ENCODE peak calls at places on chromosomes 16 and 17, in seven cellular contexts. P, F, S, Q, G, U and I are unnamed samples.
A peak's percentile ranks its signal among the peaks of the same experiment; 100 is the strongest.

GRCh38 chr16:22938647-22939046 is 124.7 kb downstream of the HS3ST2 start:
- DNase-seq in P (no peak), F (no peak), S (no peak), Q (no peak), G (no peak), U (no peak), I (no peak)

GRCh38 chr16:4053663-4054479 is 62.4 kb downstream of the ADCY9 start:
- DNase-seq in P (peak; percentile 12), F (no peak), S (no peak), Q (no peak), G (no peak), U (no peak), I (peak; percentile 17)

GRCh38 chr16:87076950-87077749 is 240.0 kb downstream of the C16orf95 start:
- DNase-seq in P (peak; percentile 94), F (peak; percentile 63), S (peak; percentile 38), Q (peak; percentile 65), G (peak; percentile 60), U (no peak), I (no peak)

GRCh38 chr17:57051886-57052342 is 33.1 kb upstream of the AKAP1 start:
- DNase-seq in P (no peak), F (no peak), S (no peak), Q (no peak), G (no peak), U (no peak), I (no peak)

GRCh38 chr17:35103271-35103670 is 16.4 kb downstream of the RAD51D start:
- DNase-seq in P (no peak), F (no peak), S (no peak), Q (no peak), G (no peak), U (no peak), I (no peak)

GRCh38 chr17:40019140-40019991 is 4.1 kb downstream of the CSF3 start:
- DNase-seq in P (no peak), F (no peak), S (peak; percentile 42), Q (no peak), G (no peak), U (no peak), I (no peak)

GRCh38 chr17:68198931-68199836 is 48.7 kb upstream of the AMZ2 start:
- DNase-seq in P (no peak), F (no peak), S (peak; percentile 72), Q (no peak), G (no peak), U (no peak), I (no peak)

GRCh38 chr17:33725675-33726271 is 432.7 kb upstream of the ASIC2 start:
- DNase-seq in P (no peak), F (peak; percentile 24), S (peak; percentile 70), Q (peak; percentile 36), G (peak; percentile 66), U (no peak), I (peak; percentile 48)

GRCh38 chr16:87420401-87421368 is 28.5 kb downstream of the MAP1LC3B start:
- DNase-seq in P (no peak), F (no peak), S (no peak), Q (no peak), G (peak; percentile 23), U (no peak), I (peak; percentile 52)

GRCh38 chr16:50025544-50025931 is 513 bp downstream of the CNEP1R1 start:
- DNase-seq in P (no peak), F (peak; percentile 23), S (no peak), Q (no peak), G (peak; percentile 36), U (no peak), I (no peak)

GRCh38 chr17:17900615-17901520 is 64.1 kb upstream of the SREBF1 start:
- DNase-seq in P (peak; percentile 78), F (peak; percentile 96), S (peak; percentile 77), Q (no peak), G (no peak), U (no peak), I (no peak)

GRCh38 chr16:8798535-8799157 is 1.0 kb downstream of the PMM2 start:
- DNase-seq in P (no peak), F (no peak), S (no peak), Q (no peak), G (no peak), U (no peak), I (no peak)

GRCh38 chr17:66310528-66311148 is 8.2 kb downstream of the PRKCA start:
- DNase-seq in P (no peak), F (no peak), S (no peak), Q (no peak), G (peak; percentile 19), U (no peak), I (no peak)

GRCh38 chr17:29613371-29613837 is 9.3 kb downstream of the CORO6 start:
- DNase-seq in P (no peak), F (peak; percentile 77), S (peak; percentile 35), Q (no peak), G (no peak), U (no peak), I (no peak)

GRCh38 chr16:54106078-54106477 is 180.5 kb downstream of the IRX3 start:
- DNase-seq in P (no peak), F (peak; percentile 23), S (no peak), Q (no peak), G (no peak), U (no peak), I (no peak)

GRCh38 chr17:57572062-57572461 is 173.0 kb downstream of the CCDC182 start:
- DNase-seq in P (no peak), F (no peak), S (no peak), Q (no peak), G (no peak), U (no peak), I (no peak)

GRCh38 chr16:1444730-1445517 is 568 bp upstream of the CCDC154 start:
- DNase-seq in P (no peak), F (no peak), S (no peak), Q (no peak), G (no peak), U (no peak), I (no peak)

GRCh38 chr17:69414408-69415274 is at the start of gene MAP2K6:
- DNase-seq in P (no peak), F (peak; percentile 77), S (peak; percentile 79), Q (peak; percentile 46), G (peak; percentile 38), U (peak; percentile 60), I (peak; percentile 78)

GRCh38 chr17:64502809-64503208 is 3.3 kb downstream of the DDX5 start:
- DNase-seq in P (no peak), F (no peak), S (no peak), Q (no peak), G (no peak), U (no peak), I (no peak)

GRCh38 chr17:43979671-43980070 is 24.8 kb upstream of the NAGS start:
- DNase-seq in P (no peak), F (no peak), S (no peak), Q (no peak), G (no peak), U (no peak), I (no peak)

GRCh38 chr16:16029431-16030011 is 80.1 kb downstream of the ABCC1 start:
- DNase-seq in P (no peak), F (no peak), S (no peak), Q (no peak), G (no peak), U (no peak), I (no peak)

GRCh38 chr16:19858006-19858653 is 26.5 kb downstream of the GPRC5B start:
- DNase-seq in P (no peak), F (no peak), S (no peak), Q (no peak), G (no peak), U (no peak), I (no peak)

GRCh38 chr16:13068912-13069583 is 167.7 kb downstream of the SHISA9 start:
- DNase-seq in P (no peak), F (no peak), S (no peak), Q (no peak), G (no peak), U (no peak), I (no peak)

GRCh38 chr17:45994228-45994627 is 4.8 kb upstream of the STH start:
- DNase-seq in P (no peak), F (no peak), S (no peak), Q (no peak), G (no peak), U (no peak), I (no peak)

GRCh38 chr17:48441231-48441711 is 11.3 kb upstream of the SKAP1 start:
- DNase-seq in P (no peak), F (no peak), S (no peak), Q (no peak), G (no peak), U (peak; percentile 96), I (no peak)

GRCh38 chr16:88578446-88579313 is 8.5 kb downstream of the ZC3H18 start:
- DNase-seq in P (no peak), F (no peak), S (no peak), Q (no peak), G (no peak), U (no peak), I (no peak)

GRCh38 chr16:88897696-88898425 is 31.4 kb upstream of the PABPN1L start:
- DNase-seq in P (no peak), F (no peak), S (no peak), Q (no peak), G (no peak), U (no peak), I (no peak)

DNA sequence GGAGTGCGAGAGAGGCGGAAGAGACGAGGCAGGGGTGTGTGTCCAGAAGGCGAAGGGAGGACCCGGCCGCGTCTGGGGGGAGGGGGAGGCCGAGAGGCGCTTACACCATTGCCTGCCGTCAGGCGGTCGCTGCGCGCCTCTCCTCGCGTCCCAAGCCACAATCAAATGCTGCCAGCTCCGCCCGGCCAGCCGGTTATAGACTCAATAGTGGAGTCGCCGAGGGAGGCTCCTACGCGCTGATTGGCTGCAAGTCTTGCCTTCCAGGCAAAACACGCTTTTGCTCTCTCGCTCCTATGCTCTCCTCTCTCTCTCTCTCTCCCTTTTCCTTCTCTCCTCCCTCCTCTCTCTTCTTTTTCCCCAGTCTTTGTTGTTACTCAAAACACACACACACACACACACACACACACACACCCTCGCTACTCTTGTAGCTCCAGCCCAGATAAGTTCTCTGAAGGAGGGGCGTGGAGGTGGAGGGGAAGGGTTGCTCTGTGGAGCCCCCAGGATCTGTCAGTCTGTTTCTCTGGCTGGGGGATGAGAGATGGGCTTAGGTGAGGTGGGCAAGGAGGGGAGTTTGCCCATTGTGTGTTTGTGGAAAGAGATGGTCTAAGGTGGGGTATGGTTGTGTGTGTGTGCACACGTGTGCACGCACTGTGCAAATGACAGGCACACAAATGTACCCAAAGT is at the start of gene DLX3:
- DNase-seq in P (no peak), F (no peak), S (peak; percentile 81), Q (peak; percentile 65), G (peak; percentile 13), U (no peak), I (peak; percentile 97)
- TF ChIP-seq JUND in P (no peak), F (no peak), S (no peak), Q (no peak), G (no peak), U (no peak), I (no peak)

GRCh38 chr17:2547176-2547575 is 35.5 kb upstream of the METTL16 start:
- DNase-seq in P (no peak), F (peak; percentile 38), S (peak; percentile 54), Q (no peak), G (no peak), U (no peak), I (no peak)
- TF ChIP-seq JUND in P (no peak), F (no peak), S (no peak), Q (no peak), G (no peak), U (no peak), I (no peak)

GRCh38 chr17:21462259-21462658 is 86.1 kb downstream of the KCNJ12 start:
- DNase-seq in P (no peak), F (no peak), S (no peak), Q (no peak), G (no peak), U (no peak), I (no peak)
- TF ChIP-seq JUND in P (no peak), F (no peak), S (no peak), Q (no peak), G (no peak), U (no peak), I (no peak)

GRCh38 chr17:82862191-82862590 is 22.4 kb upstream of the ZNF750 start:
- DNase-seq in P (no peak), F (no peak), S (no peak), Q (no peak), G (no peak), U (no peak), I (no peak)
- TF ChIP-seq JUND in P (no peak), F (no peak), S (no peak), Q (no peak), G (no peak), U (no peak), I (no peak)